ENCODE peak calls at places on chromosomes 16 and 17, in six cellular contexts. One of them, this sample, is unnamed.

GRCh38 chr17:5035356-5035755 is at the start of gene SLC52A1:
- DNase-seq in heart left ventricle: no peak
- DNase-seq in fibroblast of mammary gland: no peak
- DNase-seq in CD8-positive, alpha-beta memory T cell: no peak
- DNase-seq in trophoblast cell: peak
- DNase-seq in tibial nerve: no peak
- DNase-seq in this sample: no peak

GRCh38 chr16:85222151-85222863 is 110.0 kb upstream of the CIBAR2 start:
- DNase-seq in trophoblast cell: no peak
- DNase-seq in fibroblast of mammary gland: no peak
- DNase-seq in CD8-positive, alpha-beta memory T cell: no peak
- DNase-seq in heart left ventricle: no peak
- DNase-seq in tibial nerve: no peak
- DNase-seq in this sample: no peak

GRCh38 chr17:65495255-65496060 is 66.0 kb downstream of the AXIN2 start:
- DNase-seq in trophoblast cell: peak
- DNase-seq in fibroblast of mammary gland: no peak
- DNase-seq in CD8-positive, alpha-beta memory T cell: no peak
- DNase-seq in tibial nerve: no peak
- DNase-seq in heart left ventricle: no peak
- DNase-seq in this sample: no peak

GRCh38 chr16:20744922-20745440 is 3.4 kb upstream of the THUMPD1 start:
- DNase-seq in trophoblast cell: no peak
- DNase-seq in tibial nerve: no peak
- DNase-seq in fibroblast of mammary gland: no peak
- DNase-seq in CD8-positive, alpha-beta memory T cell: no peak
- DNase-seq in heart left ventricle: no peak
- DNase-seq in this sample: no peak

GRCh38 chr17:78417531-78417909 is 39.1 kb downstream of the PGS1 start:
- DNase-seq in heart left ventricle: no peak
- DNase-seq in fibroblast of mammary gland: no peak
- DNase-seq in tibial nerve: no peak
- DNase-seq in trophoblast cell: no peak
- DNase-seq in CD8-positive, alpha-beta memory T cell: no peak
- DNase-seq in this sample: no peak

GRCh38 chr16:90016339-90016950 is 2.8 kb downstream of the DBNDD1 start:
- DNase-seq in CD8-positive, alpha-beta memory T cell: no peak
- DNase-seq in fibroblast of mammary gland: no peak
- DNase-seq in heart left ventricle: no peak
- DNase-seq in tibial nerve: no peak
- DNase-seq in trophoblast cell: no peak
- DNase-seq in this sample: no peak

GRCh38 chr16:71895679-71896385 is 501 bp downstream of the IST1 start:
- DNase-seq in heart left ventricle: peak
- DNase-seq in trophoblast cell: peak
- DNase-seq in tibial nerve: no peak
- DNase-seq in CD8-positive, alpha-beta memory T cell: peak
- DNase-seq in fibroblast of mammary gland: peak
- DNase-seq in this sample: peak

GRCh38 chr16:81495321-81496234 is 51.0 kb downstream of the CMIP start:
- DNase-seq in trophoblast cell: no peak
- DNase-seq in tibial nerve: no peak
- DNase-seq in CD8-positive, alpha-beta memory T cell: no peak
- DNase-seq in heart left ventricle: peak
- DNase-seq in fibroblast of mammary gland: no peak
- DNase-seq in this sample: peak

GRCh38 chr17:27224526-27225315 is 69.2 kb upstream of the WSB1 start:
- DNase-seq in trophoblast cell: peak
- DNase-seq in heart left ventricle: no peak
- DNase-seq in fibroblast of mammary gland: peak
- DNase-seq in CD8-positive, alpha-beta memory T cell: no peak
- DNase-seq in tibial nerve: no peak
- DNase-seq in this sample: no peak

GRCh38 chr17:68197997-68198930 is 49.6 kb upstream of the AMZ2 start:
- DNase-seq in CD8-positive, alpha-beta memory T cell: no peak
- DNase-seq in tibial nerve: no peak
- DNase-seq in trophoblast cell: peak
- DNase-seq in heart left ventricle: no peak
- DNase-seq in fibroblast of mammary gland: no peak
- DNase-seq in this sample: no peak

DNA sequence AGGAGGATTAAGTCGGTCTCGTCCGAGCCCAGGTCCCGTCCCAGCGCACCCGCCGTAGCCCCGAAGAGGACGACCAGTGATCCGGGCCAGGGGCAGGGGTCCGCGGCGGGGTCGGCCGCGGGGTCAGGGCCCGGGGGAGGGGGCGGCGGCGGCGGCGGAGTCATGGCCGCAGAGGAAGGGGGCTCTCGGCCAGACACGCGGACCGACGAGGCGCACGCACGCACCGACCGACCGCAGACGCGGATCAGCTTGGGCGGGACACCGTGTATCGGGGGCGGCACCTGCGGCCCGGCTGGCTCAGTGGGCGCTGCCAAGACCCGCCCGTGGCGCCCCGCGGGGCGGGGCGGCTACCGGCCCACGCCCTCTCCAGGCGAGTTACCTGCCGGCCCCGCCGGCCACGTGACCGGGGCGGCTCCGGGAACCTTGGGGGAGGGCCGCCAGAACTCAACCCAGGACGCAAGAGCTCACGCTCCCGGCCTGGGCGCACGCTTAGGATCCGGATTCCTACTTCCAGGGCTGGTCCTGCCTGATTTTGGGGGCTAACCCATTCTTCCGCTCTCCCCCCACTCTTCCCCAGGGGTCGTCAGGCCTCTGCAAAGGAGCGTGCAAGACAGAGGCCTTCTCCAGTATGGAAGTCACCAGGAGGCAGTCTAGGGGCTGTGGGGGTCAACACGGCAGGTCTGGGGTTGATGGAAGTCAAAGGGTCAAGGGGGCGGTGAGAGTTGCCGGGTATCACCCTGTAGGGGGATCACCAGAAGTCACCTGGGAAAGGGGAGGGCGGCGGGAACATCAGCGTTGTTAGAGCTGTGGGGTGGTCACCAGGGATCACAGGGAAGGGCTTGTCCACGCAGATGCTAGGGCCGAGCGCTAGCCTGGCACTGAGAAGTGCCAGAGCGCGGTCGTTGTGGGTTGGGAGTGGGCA is at the start of gene ESRP2:
- DNase-seq in trophoblast cell: peak
- DNase-seq in fibroblast of mammary gland: no peak
- DNase-seq in heart left ventricle: peak
- DNase-seq in CD8-positive, alpha-beta memory T cell: peak
- DNase-seq in tibial nerve: no peak
- DNase-seq in this sample: no peak
- H3K4me3 ChIP-seq in trophoblast cell: peak
- H3K4me3 ChIP-seq in fibroblast of mammary gland: peak
- H3K4me3 ChIP-seq in heart left ventricle: peak
- H3K4me3 ChIP-seq in CD8-positive, alpha-beta memory T cell: peak
- H3K4me3 ChIP-seq in tibial nerve: peak
- H3K4me3 ChIP-seq in this sample: peak

GRCh38 chr17:47099451-47099986 is 89.6 kb downstream of the CDC27 start:
- DNase-seq in heart left ventricle: no peak
- DNase-seq in fibroblast of mammary gland: no peak
- DNase-seq in tibial nerve: no peak
- DNase-seq in CD8-positive, alpha-beta memory T cell: no peak
- DNase-seq in trophoblast cell: peak
- DNase-seq in this sample: no peak
- H3K4me3 ChIP-seq in heart left ventricle: peak
- H3K4me3 ChIP-seq in fibroblast of mammary gland: peak
- H3K4me3 ChIP-seq in tibial nerve: peak
- H3K4me3 ChIP-seq in CD8-positive, alpha-beta memory T cell: peak
- H3K4me3 ChIP-seq in trophoblast cell: peak
- H3K4me3 ChIP-seq in this sample: peak

GRCh38 chr17:39939588-39940419 is 12.3 kb downstream of the LRRC3C start:
- DNase-seq in CD8-positive, alpha-beta memory T cell: no peak
- DNase-seq in tibial nerve: no peak
- DNase-seq in trophoblast cell: peak
- DNase-seq in heart left ventricle: peak
- DNase-seq in fibroblast of mammary gland: peak
- DNase-seq in this sample: peak
- H3K4me3 ChIP-seq in CD8-positive, alpha-beta memory T cell: no peak
- H3K4me3 ChIP-seq in tibial nerve: no peak
- H3K4me3 ChIP-seq in trophoblast cell: no peak
- H3K4me3 ChIP-seq in heart left ventricle: no peak
- H3K4me3 ChIP-seq in fibroblast of mammary gland: no peak
- H3K4me3 ChIP-seq in this sample: peak

DNA sequence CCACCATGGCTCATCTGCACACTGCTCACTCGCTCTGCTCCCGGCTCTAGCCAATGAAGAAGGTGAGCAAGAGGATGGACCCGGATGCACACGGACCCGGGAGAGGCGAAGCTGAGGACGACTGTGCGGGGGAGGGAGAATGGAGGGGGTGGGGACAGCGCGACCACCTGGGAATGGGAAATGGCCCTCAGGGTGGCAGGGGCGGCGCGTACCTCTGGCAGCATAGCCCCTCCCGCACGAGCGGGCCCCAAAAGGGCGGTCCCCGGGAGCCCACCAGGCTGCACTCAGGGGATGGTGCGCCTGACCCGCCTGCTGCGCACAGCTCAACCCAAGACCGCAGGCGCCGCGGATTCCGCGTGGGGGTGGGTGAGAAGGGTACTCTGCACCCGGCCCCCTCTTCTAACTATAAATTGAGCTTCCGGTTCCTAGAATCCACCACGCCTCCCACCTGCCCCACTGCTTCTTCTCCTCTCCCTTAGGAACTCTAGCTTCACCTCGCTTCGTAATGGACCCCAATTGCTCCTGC is 6.1 kb downstream of the MT1H start:
- DNase-seq in fibroblast of mammary gland: no peak
- DNase-seq in trophoblast cell: peak
- DNase-seq in CD8-positive, alpha-beta memory T cell: no peak
- DNase-seq in tibial nerve: no peak
- DNase-seq in heart left ventricle: no peak
- DNase-seq in this sample: no peak
- H3K4me3 ChIP-seq in fibroblast of mammary gland: no peak
- H3K4me3 ChIP-seq in trophoblast cell: no peak
- H3K4me3 ChIP-seq in CD8-positive, alpha-beta memory T cell: peak
- H3K4me3 ChIP-seq in tibial nerve: no peak
- H3K4me3 ChIP-seq in heart left ventricle: peak
- H3K4me3 ChIP-seq in this sample: no peak

DNA sequence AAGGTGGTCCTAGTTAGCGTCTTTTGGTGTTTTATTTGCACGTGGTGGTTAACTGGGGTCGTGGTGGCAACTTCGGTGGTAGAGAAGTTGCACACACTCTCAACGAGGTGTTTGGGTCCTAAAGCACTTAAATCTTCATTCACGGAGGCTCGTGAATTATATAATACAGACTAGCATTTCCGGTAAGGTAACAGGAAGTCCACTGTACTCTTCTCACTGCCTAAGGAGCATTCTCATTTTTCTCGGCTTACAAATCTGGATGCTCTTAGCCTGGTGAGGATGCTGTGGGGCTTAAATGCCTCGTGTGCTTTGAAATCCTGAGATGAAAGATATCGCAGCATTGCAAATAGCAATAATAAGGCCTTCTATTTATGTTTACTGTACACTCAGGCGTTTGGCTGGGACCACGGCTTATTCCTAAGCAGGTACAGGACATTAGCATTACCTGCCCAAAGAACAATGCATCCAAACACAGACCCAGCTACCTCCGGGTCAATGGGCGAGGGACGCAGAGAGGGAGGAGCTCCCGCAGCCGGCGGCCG is 974 bp downstream of the DNAJA2 start:
- DNase-seq in heart left ventricle: no peak
- DNase-seq in trophoblast cell: peak
- DNase-seq in CD8-positive, alpha-beta memory T cell: no peak
- DNase-seq in tibial nerve: no peak
- DNase-seq in fibroblast of mammary gland: peak
- DNase-seq in this sample: peak
- H3K4me3 ChIP-seq in heart left ventricle: peak
- H3K4me3 ChIP-seq in trophoblast cell: peak
- H3K4me3 ChIP-seq in CD8-positive, alpha-beta memory T cell: peak
- H3K4me3 ChIP-seq in tibial nerve: peak
- H3K4me3 ChIP-seq in fibroblast of mammary gland: peak
- H3K4me3 ChIP-seq in this sample: peak

DNA sequence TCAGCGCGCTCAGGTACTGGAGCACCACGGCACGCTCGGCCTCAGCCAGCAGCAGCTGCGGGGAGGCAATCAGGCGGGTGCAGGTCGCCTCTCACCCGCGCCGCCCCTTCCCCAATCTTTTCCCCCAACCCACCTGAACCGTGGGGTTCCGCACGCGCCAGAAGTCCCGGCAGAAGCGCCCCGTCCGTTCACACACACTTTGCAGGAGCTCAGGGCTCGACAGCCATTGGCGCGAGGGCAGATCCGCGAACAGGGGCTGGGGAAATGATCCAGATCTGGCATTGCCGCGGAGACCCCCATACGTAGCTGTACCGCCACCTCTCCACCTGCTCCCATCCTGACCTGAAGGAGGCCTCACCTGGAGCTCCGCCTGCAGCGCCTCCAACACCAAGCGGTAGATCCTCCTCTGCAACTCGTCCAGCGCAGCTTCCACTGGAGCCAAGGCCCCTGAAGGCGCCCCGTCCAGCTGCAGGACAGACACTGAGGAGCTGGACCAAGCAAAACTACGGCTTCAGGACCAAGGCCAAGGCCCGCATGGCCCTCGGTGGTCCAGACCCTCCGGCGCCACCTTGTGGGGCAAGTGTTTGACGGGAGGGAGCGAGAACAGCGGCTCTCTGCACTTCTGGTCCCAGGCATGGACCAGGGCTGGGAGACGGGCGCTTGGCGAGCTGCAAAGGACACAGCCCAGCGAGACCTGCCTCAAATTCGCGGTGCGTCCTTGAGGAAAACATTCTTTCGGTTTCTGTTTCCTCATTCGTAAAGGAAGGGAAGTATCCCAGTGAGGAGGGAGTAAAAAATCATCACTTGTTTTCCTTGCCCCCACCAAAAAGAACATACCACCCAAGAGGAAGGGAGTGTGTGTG is 1.5 kb upstream of the MATCAP1 start:
- DNase-seq in CD8-positive, alpha-beta memory T cell: peak
- DNase-seq in trophoblast cell: peak
- DNase-seq in heart left ventricle: peak
- DNase-seq in fibroblast of mammary gland: peak
- DNase-seq in tibial nerve: peak
- DNase-seq in this sample: peak
- H3K4me3 ChIP-seq in CD8-positive, alpha-beta memory T cell: no peak
- H3K4me3 ChIP-seq in trophoblast cell: no peak
- H3K4me3 ChIP-seq in heart left ventricle: peak
- H3K4me3 ChIP-seq in fibroblast of mammary gland: no peak
- H3K4me3 ChIP-seq in tibial nerve: peak
- H3K4me3 ChIP-seq in this sample: peak

DNA sequence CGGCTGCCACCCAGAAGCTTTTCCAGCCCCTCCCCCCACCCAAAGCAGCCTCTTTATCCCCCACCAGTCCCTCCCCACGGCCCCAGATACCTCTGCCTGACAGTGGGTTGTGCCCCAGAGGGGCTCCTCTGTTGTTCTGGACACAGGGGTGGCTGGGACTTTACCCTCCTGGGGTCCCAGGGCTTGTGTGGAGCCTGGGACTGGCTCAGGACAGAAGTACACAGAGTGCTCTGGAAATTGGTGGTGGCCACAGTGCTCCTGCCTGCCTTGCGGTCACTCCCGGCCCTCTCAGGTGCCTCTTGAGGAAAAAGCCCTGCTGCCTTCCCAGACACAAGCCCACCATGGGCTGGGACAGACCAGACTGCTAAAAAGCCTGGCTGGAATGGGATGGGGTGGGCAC is 68.2 kb downstream of the RAB11FIP4 start:
- DNase-seq in tibial nerve: no peak
- DNase-seq in heart left ventricle: no peak
- DNase-seq in fibroblast of mammary gland: no peak
- DNase-seq in trophoblast cell: no peak
- DNase-seq in CD8-positive, alpha-beta memory T cell: no peak
- DNase-seq in this sample: no peak
- H3K4me3 ChIP-seq in tibial nerve: no peak
- H3K4me3 ChIP-seq in heart left ventricle: no peak
- H3K4me3 ChIP-seq in fibroblast of mammary gland: no peak
- H3K4me3 ChIP-seq in trophoblast cell: no peak
- H3K4me3 ChIP-seq in CD8-positive, alpha-beta memory T cell: no peak
- H3K4me3 ChIP-seq in this sample: no peak

This sample was measured in fibroblast of the aortic adventitia.